ENCODE peak calls at places on chromosomes 12 and 14, in ten cellular contexts. Y is H1; B is T-helper 2 cell; L is NCI-H2081; N is epithelial cell of prostate; F is activated CD4-positive, alpha-beta T cell treated with anti-CD3 and anti-CD28 coated beads for 48 hours; H is HuH-7.5; U is smooth muscle cell of the brain vasculature; I is T-helper 1 cell; A is body of pancreas. S is an unnamed sample.

GRCh38 chr14:78029471-78030372 is 140.5 kb upstream of the NRXN3 start:
- DNase-seq in Y (peak), B (no peak), L (peak), N (no peak), F (no peak), H (no peak), U (no peak), I (no peak), A (no peak), S (peak)

GRCh38 chr14:106044949-106045596 is 518.7 kb downstream of the TMEM121 start:
- DNase-seq in Y (no peak), B (peak), L (no peak), N (no peak), F (peak), H (peak), U (no peak), I (peak), A (peak), S (no peak)

GRCh38 chr14:103549361-103550311 is 12.8 kb downstream of the BAG5 start:
- DNase-seq in Y (no peak), B (no peak), L (no peak), N (no peak), F (no peak), H (peak), U (no peak), I (no peak), A (peak), S (no peak)

GRCh38 chr12:26617513-26617912 is 215.5 kb downstream of the ITPR2 start:
- DNase-seq in Y (no peak), B (no peak), L (no peak), N (no peak), F (no peak), H (no peak), U (no peak), I (no peak), A (no peak), S (no peak)

GRCh38 chr12:9782547-9783382 is 22.1 kb upstream of the CD69 start:
- DNase-seq in Y (no peak), B (no peak), L (no peak), N (no peak), F (no peak), H (no peak), U (no peak), I (no peak), A (no peak), S (no peak)

GRCh38 chr14:59337151-59337611 is 128.0 kb downstream of the GPR135 start:
- DNase-seq in Y (no peak), B (no peak), L (no peak), N (no peak), F (no peak), H (no peak), U (no peak), I (no peak), A (peak), S (no peak)

GRCh38 chr14:103510311-103511021 is 12.2 kb downstream of the CKB start:
- DNase-seq in Y (no peak), B (no peak), L (no peak), N (no peak), F (no peak), H (no peak), U (no peak), I (no peak), A (no peak), S (no peak)

GRCh38 chr12:49059385-49060232 is 985 bp downstream of the KMT2D start:
- DNase-seq in Y (no peak), B (peak), L (peak), N (no peak), F (peak), H (no peak), U (no peak), I (no peak), A (no peak), S (peak)

GRCh38 chr14:80586116-80586515 is 355.4 kb downstream of the CEP128 start:
- DNase-seq in Y (no peak), B (no peak), L (no peak), N (no peak), F (no peak), H (no peak), U (no peak), I (no peak), A (no peak), S (no peak)

GRCh38 chr12:49970030-49970429 is 2.7 kb upstream of the AQP6 start:
- DNase-seq in Y (no peak), B (no peak), L (no peak), N (no peak), F (no peak), H (no peak), U (no peak), I (no peak), A (no peak), S (no peak)

GRCh38 chr14:60722163-60722835 is 1.9 kb downstream of the SIX4 start:
- DNase-seq in Y (no peak), B (peak), L (peak), N (no peak), F (peak), H (peak), U (no peak), I (no peak), A (peak), S (peak)

GRCh38 chr12:124904306-124905098 is 9.9 kb downstream of the UBC start:
- DNase-seq in Y (no peak), B (no peak), L (no peak), N (no peak), F (no peak), H (no peak), U (no peak), I (no peak), A (peak), S (peak)

GRCh38 chr12:66127695-66128094 is 2.9 kb downstream of the LLPH start:
- DNase-seq in Y (no peak), B (no peak), L (no peak), N (no peak), F (no peak), H (no peak), U (no peak), I (no peak), A (no peak), S (no peak)

GRCh38 chr14:21612324-21612723 is 22.4 kb downstream of the OR10G2 start:
- DNase-seq in Y (no peak), B (no peak), L (no peak), N (no peak), F (no peak), H (no peak), U (no peak), I (no peak), A (no peak), S (peak)

GRCh38 chr12:101004891-101005290 is 205.1 kb downstream of the SLC5A8 start:
- DNase-seq in Y (no peak), B (no peak), L (no peak), N (no peak), F (no peak), H (no peak), U (no peak), I (no peak), A (no peak), S (no peak)

GRCh38 chr12:103800252-103800771 is 40.7 kb downstream of the NT5DC3 start:
- DNase-seq in Y (no peak), B (no peak), L (peak), N (no peak), F (no peak), H (no peak), U (no peak), I (no peak), A (peak), S (peak)

GRCh38 chr14:32491413-32492016 is 162.4 kb downstream of the AKAP6 start:
- DNase-seq in Y (no peak), B (no peak), L (no peak), N (no peak), F (no peak), H (no peak), U (no peak), I (no peak), A (no peak), S (no peak)

GRCh38 chr14:67817750-67818438 is 1.5 kb upstream of the ZFYVE26 start:
- DNase-seq in Y (no peak), B (no peak), L (no peak), N (no peak), F (no peak), H (no peak), U (no peak), I (no peak), A (no peak), S (no peak)

GRCh38 chr12:61870658-61871559 is 389.3 kb upstream of the USP15 start:
- DNase-seq in Y (no peak), B (peak), L (no peak), N (no peak), F (peak), H (no peak), U (no peak), I (no peak), A (no peak), S (no peak)

GRCh38 chr14:96318836-96319235 is 44.3 kb downstream of the ATG2B start:
- DNase-seq in Y (no peak), B (no peak), L (no peak), N (no peak), F (no peak), H (no peak), U (no peak), I (no peak), A (no peak), S (no peak)

GRCh38 chr12:2268478-2269286 is 215.9 kb downstream of the CACNA1C start:
- DNase-seq in Y (no peak), B (no peak), L (no peak), N (peak), F (no peak), H (no peak), U (no peak), I (no peak), A (no peak), S (no peak)

GRCh38 chr14:64774272-64774671 is 70.0 kb downstream of the PLEKHG3 start:
- DNase-seq in Y (no peak), B (no peak), L (no peak), N (no peak), F (no peak), H (no peak), U (no peak), I (no peak), A (no peak), S (no peak)

GRCh38 chr12:117408161-117408791 is 46.9 kb upstream of the NOS1 start:
- DNase-seq in Y (no peak), B (no peak), L (peak), N (no peak), F (no peak), H (no peak), U (no peak), I (no peak), A (peak), S (peak)

GRCh38 chr12:68223067-68223747 is 2.4 kb downstream of the IL26 start:
- DNase-seq in Y (peak), B (peak), L (peak), N (peak), F (peak), H (peak), U (peak), I (peak), A (peak), S (peak)

GRCh38 chr12:77983859-77984258 is 153.2 kb downstream of the NAV3 start:
- DNase-seq in Y (no peak), B (no peak), L (no peak), N (no peak), F (no peak), H (no peak), U (no peak), I (no peak), A (no peak), S (no peak)

GRCh38 chr14:89833120-89833521 is 121.4 kb downstream of the EFCAB11 start:
- DNase-seq in Y (no peak), B (no peak), L (no peak), N (no peak), F (no peak), H (no peak), U (no peak), I (no peak), A (no peak), S (no peak)

GRCh38 chr14:97379091-97379531 is 581.9 kb downstream of the VRK1 start:
- DNase-seq in Y (no peak), B (peak), L (no peak), N (no peak), F (peak), H (no peak), U (no peak), I (peak), A (no peak), S (no peak)

GRCh38 chr12:99911076-99911475 is 73.7 kb downstream of the ANKS1B start:
- DNase-seq in Y (no peak), B (no peak), L (no peak), N (no peak), F (no peak), H (no peak), U (peak), I (no peak), A (no peak), S (peak)

GRCh38 chr14:89432226-89432625 is 15.2 kb upstream of the FOXN3 start:
- DNase-seq in Y (no peak), B (no peak), L (peak), N (no peak), F (no peak), H (no peak), U (no peak), I (no peak), A (no peak), S (no peak)

GRCh38 chr14:74618078-74618952 is 6.3 kb upstream of the LTBP2 start:
- DNase-seq in Y (no peak), B (peak), L (no peak), N (peak), F (peak), H (peak), U (no peak), I (peak), A (peak), S (peak)

GRCh38 chr12:6457220-6457945 is 5.5 kb downstream of the TAPBPL start:
- DNase-seq in Y (no peak), B (no peak), L (no peak), N (no peak), F (no peak), H (no peak), U (no peak), I (no peak), A (no peak), S (no peak)

GRCh38 chr12:26691234-26691970 is 141.6 kb downstream of the ITPR2 start:
- DNase-seq in Y (peak), B (no peak), L (peak), N (peak), F (no peak), H (no peak), U (peak), I (no peak), A (no peak), S (peak)

GRCh38 chr12:116609236-116609635 is 50.1 kb downstream of the MAP1LC3B2 start:
- DNase-seq in Y (no peak), B (no peak), L (no peak), N (no peak), F (no peak), H (no peak), U (no peak), I (no peak), A (no peak), S (no peak)

GRCh38 chr12:130041983-130042812 is 120.1 kb upstream of the FZD10 start:
- DNase-seq in Y (no peak), B (peak), L (peak), N (no peak), F (peak), H (no peak), U (no peak), I (peak), A (peak), S (peak)

S was measured in cardiac muscle cell.